ENCODE peak calls at places on chromosomes 13 and 19, in four cellular contexts. J is fibroblast of lung, V is SK-N-SH, W is Peyer's patch. U is an unnamed sample.

GRCh38 chr13:52452470-52452869 is 2.0 kb upstream of the VPS36 start:
- DNase-seq in J (no peak), W (no peak), V (no peak), U (no peak)

GRCh38 chr13:107124129-107124718 is 556.3 kb upstream of the ARGLU1 start:
- DNase-seq in W (no peak), V (peak), J (peak), U (no peak)

GRCh38 chr19:10335149-10336053 is 2.1 kb upstream of the RAVER1 start:
- DNase-seq in J (no peak), W (no peak), V (no peak), U (no peak)

GRCh38 chr19:5312058-5312457 is 28.6 kb downstream of the PTPRS start:
- DNase-seq in W (no peak), J (no peak), V (no peak), U (no peak)

GRCh38 chr13:112890316-112891131 is 78.5 kb upstream of the MCF2L start:
- DNase-seq in J (no peak), V (no peak), W (peak), U (no peak)

GRCh38 chr13:102724923-102725322 is 30.1 kb upstream of the METTL21C start:
- DNase-seq in W (no peak), J (peak), V (peak), U (peak)

GRCh38 chr19:54096642-54097106 is 3.9 kb downstream of the OSCAR start:
- DNase-seq in V (no peak), W (peak), J (peak), U (no peak)

GRCh38 chr13:30872685-30873443 is 33.2 kb upstream of the MEDAG start:
- DNase-seq in J (peak), V (peak), W (no peak), U (no peak)

GRCh38 chr13:43132228-43132627 is 108.8 kb downstream of the DNAJC15 start:
- DNase-seq in V (no peak), J (peak), W (no peak), U (peak)

GRCh38 chr13:113533441-113533840 is 42.9 kb upstream of the DCUN1D2 start:
- DNase-seq in V (no peak), J (no peak), W (no peak), U (no peak)

GRCh38 chr19:42140125-42140754 is 8.0 kb upstream of the POU2F2 start:
- DNase-seq in W (no peak), J (peak), V (no peak), U (no peak)

GRCh38 chr19:19399733-19400438 is 5.6 kb upstream of the GATAD2A start:
- DNase-seq in J (peak), W (no peak), V (peak), U (no peak)

GRCh38 chr19:4713384-4713951 is 10.2 kb downstream of the DPP9 start:
- DNase-seq in J (peak), V (peak), W (peak), U (no peak)

GRCh38 chr19:4061178-4061682 is 5.5 kb downstream of the ZBTB7A start:
- DNase-seq in V (no peak), W (peak), J (no peak), U (no peak)

GRCh38 chr13:42544246-42544915 is 29.6 kb upstream of the TNFSF11 start:
- DNase-seq in W (no peak), J (peak), V (no peak), U (no peak)

GRCh38 chr13:26482451-26483197 is 74.9 kb upstream of the WASF3 start:
- DNase-seq in W (peak), V (peak), J (peak), U (peak)

GRCh38 chr19:50221087-50221486 is 17.7 kb downstream of the MYH14 start:
- DNase-seq in V (no peak), J (no peak), W (no peak), U (no peak)

GRCh38 chr19:10001899-10002298 is 8.4 kb downstream of the COL5A3 start:
- DNase-seq in V (no peak), J (no peak), W (peak), U (peak)

GRCh38 chr13:114323349-114323748 is 9.0 kb downstream of the CHAMP1 start:
- DNase-seq in W (no peak), V (no peak), J (no peak), U (no peak)

GRCh38 chr19:14112809-14113385 is 4.7 kb downstream of the PRKACA start:
- DNase-seq in J (no peak), V (no peak), W (no peak), U (no peak)

GRCh38 chr13:76014618-76015315 is 378.6 kb downstream of the LMO7 start:
- DNase-seq in W (no peak), J (peak), V (no peak), U (no peak)

GRCh38 chr13:113393572-113394503 is 29.9 kb upstream of the GRTP1 start:
- DNase-seq in V (no peak), J (peak), W (peak), U (peak)

GRCh38 chr13:41224113-41225110 is 30.0 kb upstream of the KBTBD7 start:
- DNase-seq in W (no peak), V (no peak), J (peak), U (no peak)

GRCh38 chr19:7772752-7773291 is 9.8 kb downstream of the CLEC4M start:
- DNase-seq in V (no peak), J (peak), W (no peak), U (peak)

GRCh38 chr19:37695144-37695899 is 24.2 kb downstream of the ZNF607 start:
- DNase-seq in J (no peak), W (no peak), V (no peak), U (no peak)

GRCh38 chr13:33490461-33491327 is 205.1 kb upstream of the STARD13 start:
- DNase-seq in W (no peak), V (no peak), J (no peak), U (peak)

GRCh38 chr13:113509989-113510388 is 19.5 kb upstream of the DCUN1D2 start:
- DNase-seq in J (no peak), W (no peak), V (no peak), U (no peak)

GRCh38 chr13:96958286-96958891 is 35.9 kb downstream of the OXGR1 start:
- DNase-seq in J (peak), V (peak), W (no peak), U (no peak)

GRCh38 chr19:40503300-40503699 is 36.5 kb downstream of the SPTBN4 start:
- DNase-seq in V (peak), W (no peak), J (no peak), U (no peak)

GRCh38 chr13:59458908-59459579 is 704.7 kb downstream of the DIAPH3 start:
- DNase-seq in J (peak), W (no peak), V (no peak), U (no peak)
- H3K4me3 ChIP-seq in J (no peak), W (no peak), V (no peak), U (no peak)

DNA sequence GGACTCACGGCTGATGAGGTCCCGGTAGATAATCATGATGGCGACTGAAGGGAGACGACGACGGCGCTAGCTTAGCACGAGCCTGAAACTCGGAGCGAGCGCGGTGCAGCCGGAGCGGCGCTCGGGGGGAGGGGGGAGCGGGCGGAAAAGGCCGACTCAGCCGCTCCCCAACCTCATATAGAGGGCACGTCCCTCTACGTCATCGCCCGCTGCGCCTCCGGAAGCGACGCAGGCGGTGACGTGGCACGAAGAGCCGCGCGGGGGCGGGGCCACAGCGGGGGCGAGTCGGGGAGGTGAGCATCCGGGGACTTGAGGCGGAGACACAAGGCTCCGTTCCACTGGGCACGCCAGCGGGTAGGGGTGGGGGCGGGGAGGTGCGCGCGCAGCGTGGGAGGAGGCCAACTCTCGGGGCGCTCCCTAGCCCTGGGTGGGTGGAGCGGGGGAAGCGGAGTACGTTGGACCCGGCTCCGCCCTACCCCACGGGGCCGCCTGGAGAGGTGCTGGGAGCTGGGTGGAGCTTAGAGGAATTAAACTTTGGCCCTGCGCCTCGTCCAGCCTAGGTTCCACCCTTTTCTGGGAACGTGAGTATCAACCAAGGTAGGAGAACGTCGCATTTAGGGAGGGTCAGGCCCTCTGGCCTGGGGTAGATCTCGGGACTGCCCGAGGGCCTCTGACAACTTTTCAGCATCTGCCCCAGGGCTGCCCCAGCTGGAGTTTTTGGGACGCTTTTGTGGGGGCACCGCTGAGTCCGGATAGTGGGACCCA is at the start of gene TPT1:
- DNase-seq in V (peak), W (peak), J (peak), U (peak)
- TF ChIP-seq CTCF in V (no peak), W (no peak), J (no peak), U (no peak)

GRCh38 chr13:79492313-79492798 is 11.4 kb downstream of the NDFIP2 start:
- DNase-seq in W (no peak), J (peak), V (no peak), U (no peak)

GRCh38 chr13:79492918-79493594 is 12.1 kb downstream of the NDFIP2 start:
- DNase-seq in J (no peak), W (no peak), V (no peak), U (no peak)

GRCh38 chr13:79491715-79492114 is 10.8 kb downstream of the NDFIP2 start:
- DNase-seq in V (no peak), W (no peak), J (peak), U (no peak)

GRCh38 chr13:79490326-79490725 is 9.4 kb downstream of the NDFIP2 start:
- DNase-seq in V (no peak), J (no peak), W (no peak), U (no peak)

DNA sequence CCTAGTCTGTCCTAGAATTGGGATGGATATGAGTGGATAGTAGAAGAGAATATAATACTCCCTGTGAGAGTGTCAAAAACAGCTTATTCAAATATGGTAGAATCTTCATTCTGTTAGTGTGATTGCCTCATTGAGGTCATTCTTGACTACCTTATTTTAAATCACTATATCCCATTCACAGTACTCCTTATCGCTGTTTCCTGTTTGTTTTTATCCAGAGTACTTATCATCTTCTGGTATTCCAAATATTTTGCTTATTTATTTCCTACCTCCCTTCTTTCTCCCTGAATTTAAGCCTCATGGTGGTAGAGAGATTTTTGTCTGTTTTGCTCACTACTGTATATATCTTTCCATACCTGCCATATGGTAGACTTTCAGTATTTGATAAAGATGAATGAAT is 9.9 kb downstream of the NDFIP2 start:
- DNase-seq in J (peak), V (no peak), W (no peak), U (no peak)
- H3K27ac ChIP-seq in J (peak), V (peak), W (no peak), U (no peak)

GRCh38 chr19:30229524-30230174 is 142.5 kb upstream of the ZNF536 start:
- DNase-seq in J (no peak), V (peak), W (no peak), U (peak)
- H3K4me3 ChIP-seq in J (no peak), V (peak), W (peak), U (no peak)

GRCh38 chr19:35994868-35995654 is at the start of gene SDHAF1:
- DNase-seq in W (peak), J (peak), V (peak), U (peak)
- TF ChIP-seq CTCF in W (peak), J (no peak), V (no peak), U (no peak)

GRCh38 chr13:51244637-51245405 is 22.6 kb downstream of the FAM124A start:
- DNase-seq in W (no peak), J (no peak), V (no peak), U (no peak)

GRCh38 chr13:51246411-51247298 is 24.5 kb downstream of the FAM124A start:
- DNase-seq in V (peak), J (no peak), W (no peak), U (no peak)

GRCh38 chr13:51246005-51246404 is 23.8 kb downstream of the FAM124A start:
- DNase-seq in W (no peak), V (peak), J (no peak), U (no peak)

GRCh38 chr13:51243832-51244231 is 21.6 kb downstream of the FAM124A start:
- DNase-seq in J (no peak), W (no peak), V (no peak), U (no peak)

GRCh38 chr13:51245583-51245982 is 23.4 kb downstream of the FAM124A start:
- DNase-seq in V (no peak), W (no peak), J (no peak), U (no peak)
- H3K27ac ChIP-seq in V (peak), W (no peak), J (no peak), U (no peak)

DNA sequence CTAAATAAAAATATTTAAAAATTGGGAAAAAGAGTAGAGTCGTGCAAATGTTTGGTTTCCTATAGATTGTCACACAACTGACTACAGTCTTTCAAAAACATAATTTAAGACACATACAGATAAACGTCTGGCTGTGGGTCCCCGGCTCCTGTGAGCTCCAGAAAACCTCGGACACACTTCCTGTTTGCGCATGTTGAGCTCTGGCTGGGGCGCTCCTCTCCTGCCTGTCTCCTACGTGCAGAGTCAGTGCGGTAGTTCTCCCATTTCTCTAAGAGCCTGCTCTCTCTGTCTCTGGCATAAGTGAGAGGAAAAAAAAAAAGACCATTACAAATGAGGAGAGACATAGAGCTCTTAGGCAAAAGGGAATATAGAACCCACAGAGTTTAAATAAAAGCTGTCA is 128.2 kb upstream of the OBI1 start:
- DNase-seq in V (no peak), W (no peak), J (no peak), U (no peak)
- H3K4me3 ChIP-seq in V (no peak), W (no peak), J (no peak), U (no peak)

DNA sequence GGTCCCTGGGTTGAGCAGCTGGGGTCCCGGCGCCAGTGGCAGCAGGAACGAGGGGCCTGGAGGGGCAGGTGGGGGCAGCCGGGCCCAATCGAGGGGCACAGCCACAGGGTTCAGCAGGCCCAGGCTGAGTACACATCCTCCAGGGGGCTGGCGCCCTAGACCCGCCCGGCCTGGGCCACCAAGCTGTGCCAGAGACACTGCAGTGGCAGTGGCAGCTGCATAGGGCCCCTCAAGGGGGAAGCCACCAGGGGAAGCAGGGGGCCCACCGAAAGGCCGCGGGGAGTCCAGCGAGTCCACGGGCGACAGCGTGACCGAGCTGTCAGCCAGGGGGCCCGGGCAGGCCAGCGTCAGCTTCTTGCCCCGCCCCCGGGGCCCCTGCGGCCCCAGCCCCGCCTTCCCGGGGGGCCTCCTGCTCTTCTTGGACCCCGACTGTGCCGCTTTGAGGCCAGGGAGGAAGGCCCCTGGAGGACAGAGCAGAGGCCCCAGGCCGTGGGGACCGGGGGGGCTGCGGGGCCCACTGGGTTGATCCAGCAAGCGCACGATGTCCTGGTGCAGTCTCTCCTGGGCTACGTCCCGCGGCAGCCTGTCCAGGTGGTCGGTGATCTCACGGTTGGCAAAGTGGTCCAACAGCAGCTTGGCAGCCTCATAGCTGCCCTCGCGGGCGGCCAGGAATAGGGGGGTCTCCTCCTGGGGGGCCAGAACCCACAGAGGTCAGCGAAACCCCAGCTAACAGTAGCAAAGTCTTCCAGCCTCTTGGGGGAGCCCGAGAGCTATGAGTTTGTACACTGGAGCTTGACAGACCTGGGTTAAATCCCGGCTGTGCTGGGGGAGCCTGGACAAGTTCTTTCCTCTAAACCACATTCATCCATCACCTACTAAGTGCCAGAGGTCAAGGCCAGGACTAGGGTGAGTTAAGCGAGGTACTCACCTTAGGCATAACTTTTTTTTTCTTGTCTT is 39.5 kb downstream of the NOTCH3 start:
- DNase-seq in W (no peak), V (peak), J (peak), U (peak)
- TF ChIP-seq CTCF in W (peak), V (peak), J (peak), U (peak)

U was measured in WERI-Rb-1.